ENCODE peak calls at places on chromosomes 6 and 20, in nine cellular contexts. B is DMS 273 treated with DMSO at 0.1 percent for 48 hours; Z is T-cell; U is RKO; Q is HuH-7; T is WTC11; V is CD8-positive, alpha-beta memory T cell; L is NCI-H1048; S is AG08396. F is an unnamed sample.
A peak's percentile ranks its signal among the peaks of the same experiment; 100 is the strongest.

GRCh38 chr20:52943185-52943841 is 28.8 kb upstream of the TSHZ2 start:
- DNase-seq in Q (no peak), T (no peak), S (no peak), B (no peak), U (peak; percentile 30), L (no peak), V (no peak), Z (no peak), F (no peak)

GRCh38 chr20:53608456-53609413 is 15.1 kb upstream of the ZNF217 start:
- DNase-seq in S (no peak), Q (no peak), V (peak; percentile 57), L (no peak), Z (peak; percentile 31), B (no peak), U (no peak), T (no peak), F (no peak)

GRCh38 chr20:44247676-44248419 is 740 bp downstream of the GDAP1L1 start:
- DNase-seq in U (peak; percentile 77), L (no peak), Q (peak; percentile 85), V (peak; percentile 3), T (peak; percentile 91), B (no peak), Z (peak; percentile 9), S (peak; percentile 71), F (no peak)

GRCh38 chr6:26336355-26337198 is 28.4 kb upstream of the BTN3A2 start:
- DNase-seq in B (peak; percentile 8), V (no peak), T (no peak), Q (no peak), Z (no peak), L (no peak), U (peak; percentile 80), S (peak; percentile 48), F (no peak)

GRCh38 chr6:89999154-89999553 is 104.9 kb downstream of the GJA10 start:
- DNase-seq in B (peak; percentile 73), Q (no peak), Z (no peak), U (peak; percentile 38), T (no peak), L (no peak), V (no peak), S (no peak), F (no peak)

GRCh38 chr6:127956260-127956888 is 55.5 kb upstream of the THEMIS start:
- DNase-seq in Z (no peak), B (peak; percentile 2), T (no peak), V (no peak), U (peak; percentile 33), S (no peak), L (no peak), Q (no peak), F (no peak)

GRCh38 chr20:5630071-5630470 is 120.1 kb upstream of the SHLD1 start:
- DNase-seq in V (no peak), U (no peak), S (no peak), Z (no peak), B (no peak), Q (no peak), L (no peak), T (no peak), F (no peak)

GRCh38 chr6:150293423-150294280 is 75.2 kb upstream of the IYD start:
- DNase-seq in T (no peak), Q (no peak), S (peak; percentile 45), U (peak; percentile 85), V (no peak), L (no peak), Z (no peak), B (no peak), F (no peak)

GRCh38 chr6:148335582-148335981 is 7.1 kb upstream of the SASH1 start:
- DNase-seq in T (no peak), S (no peak), Q (no peak), Z (no peak), U (no peak), B (no peak), L (no peak), V (no peak), F (no peak)

GRCh38 chr20:46973801-46974200 is 79.2 kb downstream of the EYA2 start:
- DNase-seq in T (no peak), S (no peak), L (no peak), Z (no peak), V (no peak), U (no peak), Q (no peak), B (peak; percentile 53), F (no peak)

GRCh38 chr6:147297124-147297523 is 92.9 kb downstream of the STXBP5 start:
- DNase-seq in B (no peak), Z (no peak), T (no peak), V (no peak), U (no peak), S (no peak), Q (no peak), L (no peak), F (no peak)

GRCh38 chr6:34462561-34462971 is 3.3 kb upstream of the PACSIN1 start:
- DNase-seq in T (peak; percentile 69), S (peak; percentile 53), L (no peak), Q (peak; percentile 50), Z (no peak), B (peak; percentile 27), V (no peak), U (no peak), F (no peak)

GRCh38 chr20:41956316-41957050 is 338.3 kb upstream of the CHD6 start:
- DNase-seq in Q (peak; percentile 34), V (no peak), T (peak; percentile 29), U (peak; percentile 73), S (no peak), B (peak; percentile 5), L (no peak), Z (no peak), F (no peak)

GRCh38 chr6:19845271-19846046 is 8.3 kb downstream of the ID4 start:
- DNase-seq in Z (no peak), Q (no peak), L (no peak), T (no peak), U (peak; percentile 3), B (no peak), S (no peak), V (no peak), F (no peak)

F was measured in effector CD8-positive, alpha-beta T cell.